ENCODE peak calls at places on chromosomes 12 and 14, in four cellular contexts. Z is upper lobe of left lung, J is A549, Y is HepG2. F is an unnamed sample.

GRCh38 chr12:98373019-98373554 is 142.3 kb upstream of the TMPO start:
- DNase-seq in Y (peak; percentile 30), Z (no peak), J (peak; percentile 38), F (no peak)

GRCh38 chr12:132402831-132403416 is 73.5 kb upstream of the GALNT9 start:
- DNase-seq in Z (peak; percentile 62), J (no peak), Y (no peak), F (no peak)

GRCh38 chr14:32495435-32495734 is 166.3 kb downstream of the AKAP6 start:
- DNase-seq in J (no peak), Y (no peak), Z (no peak), F (no peak)

GRCh38 chr12:131391399-131391798 is 319.5 kb upstream of the SFSWAP start:
- DNase-seq in Y (no peak), J (no peak), Z (no peak), F (no peak)

GRCh38 chr14:68141531-68142088 is 322.0 kb downstream of the RAD51B start:
- DNase-seq in J (no peak), Y (no peak), Z (no peak), F (no peak)

GRCh38 chr14:89621009-89621421 is 204.0 kb upstream of the FOXN3 start:
- DNase-seq in J (no peak), Y (no peak), Z (no peak), F (no peak)

GRCh38 chr12:19130224-19131019 is 889 bp downstream of the PLEKHA5 start:
- DNase-seq in Z (peak; percentile 85), J (peak; percentile 31), Y (no peak), F (peak; percentile 37)

GRCh38 chr14:33184587-33184986 is 245.9 kb downstream of the NPAS3 start:
- DNase-seq in Z (no peak), J (no peak), Y (no peak), F (no peak)

GRCh38 chr14:68564236-68564825 is 228.5 kb downstream of the ZFP36L1 start:
- DNase-seq in Z (no peak), J (no peak), Y (no peak), F (no peak)

GRCh38 chr14:68973639-68974038 is 5.5 kb downstream of the ACTN1 start:
- DNase-seq in Z (no peak), J (no peak), Y (no peak), F (no peak)

GRCh38 chr14:60944206-60944605 is 36.7 kb downstream of the TRMT5 start:
- DNase-seq in J (no peak), Y (no peak), Z (no peak), F (no peak)

GRCh38 chr14:28571636-28572035 is 195.0 kb upstream of the FOXG1 start:
- DNase-seq in J (no peak), Z (no peak), Y (no peak), F (no peak)

GRCh38 chr14:79732911-79733310 is 478.4 kb downstream of the DIO2 start:
- DNase-seq in Y (no peak), Z (no peak), J (no peak), F (no peak)

GRCh38 chr12:95117178-95117599 is 43.8 kb upstream of the NR2C1 start:
- DNase-seq in J (peak; percentile 65), Z (no peak), Y (peak; percentile 70), F (peak; percentile 66)

GRCh38 chr14:74161526-74162158 is 76.9 kb downstream of the LIN52 start:
- DNase-seq in Y (no peak), J (no peak), Z (no peak), F (no peak)

DNA sequence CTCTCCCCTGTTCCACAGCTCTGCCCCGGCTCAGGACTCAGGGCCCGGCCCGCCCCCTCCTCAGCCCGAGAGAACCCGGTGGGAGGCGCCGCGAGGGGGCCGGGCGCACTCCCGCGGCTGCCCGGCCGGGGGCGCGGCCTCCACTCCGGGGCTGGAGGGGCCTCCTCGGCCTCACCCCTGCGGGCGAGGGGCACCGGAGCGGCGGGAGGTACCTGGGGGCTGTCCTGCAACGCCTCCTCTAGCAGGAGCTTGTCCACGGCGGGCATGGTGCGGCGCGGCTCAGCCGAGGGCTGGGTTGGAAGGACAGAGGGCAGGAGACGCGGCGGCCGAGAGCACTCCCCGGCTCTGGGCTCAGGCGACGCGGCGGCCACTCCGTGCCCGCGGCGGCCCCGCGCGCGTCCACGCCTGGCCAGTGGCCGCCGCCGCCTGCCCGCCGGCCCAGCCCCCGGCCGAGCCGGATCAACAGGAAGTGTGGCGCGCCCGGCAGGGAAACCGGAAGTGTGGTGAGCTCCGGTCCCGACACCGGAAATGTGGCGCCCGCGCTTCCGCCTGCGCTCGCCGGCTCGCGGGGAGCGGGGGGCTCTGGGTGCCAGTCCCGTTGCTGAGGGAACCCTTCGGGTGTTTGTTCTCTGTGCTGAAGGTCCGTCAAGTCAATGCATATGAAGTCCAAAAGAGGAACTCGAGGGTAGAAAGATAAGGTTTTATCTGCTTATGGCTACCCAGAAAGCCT is at the start of gene APPL2:
- DNase-seq in Z (peak; percentile 97), J (peak; percentile 97), Y (peak; percentile 83), F (peak; percentile 92)
- TF ChIP-seq CTCF in Z (peak; percentile 77), J (peak; percentile 35), Y (peak; percentile 51), F (peak; percentile 52)

DNA sequence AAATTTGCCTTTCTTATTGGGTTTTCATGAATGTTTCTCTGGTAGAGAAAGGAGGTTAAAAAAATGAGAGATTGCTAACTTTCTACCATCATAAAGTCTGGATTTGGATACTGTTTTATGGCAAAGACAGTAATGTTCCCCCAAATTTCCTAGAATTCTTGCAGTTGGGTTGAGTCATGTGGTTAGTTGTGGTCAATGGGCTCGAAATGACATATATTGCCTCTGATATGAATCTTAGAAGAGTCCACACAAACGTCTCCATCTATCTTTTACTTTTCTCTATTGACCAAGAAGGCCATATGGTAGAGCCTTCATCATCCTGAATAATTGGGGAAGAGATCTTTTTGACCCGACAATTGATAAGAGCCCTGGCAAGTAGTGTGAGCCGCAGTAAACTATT is 119.5 kb upstream of the PMCH start:
- DNase-seq in Z (no peak), J (no peak), Y (no peak), F (no peak)
- TF ChIP-seq EP300 in Z (no peak), J (no peak), Y (no peak), F (no peak)

DNA sequence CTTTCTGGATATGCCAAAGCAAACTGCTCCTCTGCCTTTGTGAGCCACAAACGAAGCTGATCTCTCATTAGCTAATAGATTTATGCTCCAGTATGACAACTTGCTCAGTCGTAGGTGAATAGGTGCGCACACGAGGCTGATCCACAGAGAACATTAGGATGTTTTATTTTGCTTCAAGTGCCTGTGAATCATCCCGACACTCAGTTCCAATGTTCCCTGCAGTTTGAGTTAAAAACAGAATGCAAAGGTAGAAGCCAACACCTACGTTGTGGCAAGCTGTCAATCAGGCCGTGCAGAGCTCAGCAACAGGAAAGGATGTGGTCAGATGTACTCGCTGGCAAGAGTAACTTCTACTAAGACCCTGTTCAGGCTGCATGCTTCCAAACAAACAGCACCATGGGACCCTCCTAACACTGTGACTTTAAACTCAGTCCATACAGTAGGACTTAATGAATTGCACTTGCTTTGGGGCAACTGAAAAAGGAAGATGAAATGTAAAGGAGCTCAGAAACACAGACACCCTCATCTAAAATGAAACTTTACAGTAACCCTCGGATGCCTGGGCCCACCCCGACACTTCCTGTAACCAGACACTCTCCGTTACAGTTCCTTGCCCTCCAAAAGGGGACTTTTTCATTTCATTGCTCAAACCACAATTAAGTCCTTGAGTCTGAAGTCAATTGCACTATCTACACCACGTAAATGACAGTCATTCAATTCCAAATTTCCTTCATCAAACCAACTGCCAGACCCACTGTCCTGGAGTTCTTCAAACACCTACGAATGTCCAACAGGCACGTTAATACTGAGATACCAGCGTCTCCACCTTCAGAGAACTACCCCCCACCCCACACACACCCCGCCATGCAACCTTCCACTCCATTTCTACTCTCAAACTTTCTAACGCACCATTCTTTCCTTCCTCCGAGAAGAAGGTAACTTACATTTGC is 1.6 kb downstream of the CCDC88C start:
- DNase-seq in Y (no peak), J (no peak), Z (no peak), F (peak; percentile 67)
- TF ChIP-seq CTCF in Y (no peak), J (no peak), Z (no peak), F (no peak)

DNA sequence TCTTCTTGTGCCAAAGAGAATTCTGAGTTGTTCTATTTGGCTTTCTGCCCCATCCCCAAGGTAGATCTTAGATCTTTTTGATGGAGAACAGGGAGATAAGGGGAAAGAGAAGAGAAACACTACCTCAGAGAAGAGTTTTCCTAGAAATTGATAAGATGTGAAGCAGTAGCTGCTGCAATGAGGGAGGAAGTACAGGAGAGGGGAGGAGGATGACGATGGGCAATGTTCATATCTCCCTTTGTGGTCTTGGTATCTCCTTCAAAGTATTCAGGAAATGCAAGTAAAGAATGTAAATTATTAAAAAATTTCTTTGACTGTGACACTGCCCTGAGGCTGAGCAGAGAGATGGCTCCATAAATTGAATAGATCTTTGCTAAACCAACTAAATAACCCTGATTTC is 102.0 kb upstream of the NAP1L1 start:
- DNase-seq in Z (no peak), Y (no peak), J (no peak), F (no peak)
- TF ChIP-seq EP300 in Z (no peak), Y (no peak), J (no peak), F (no peak)

DNA sequence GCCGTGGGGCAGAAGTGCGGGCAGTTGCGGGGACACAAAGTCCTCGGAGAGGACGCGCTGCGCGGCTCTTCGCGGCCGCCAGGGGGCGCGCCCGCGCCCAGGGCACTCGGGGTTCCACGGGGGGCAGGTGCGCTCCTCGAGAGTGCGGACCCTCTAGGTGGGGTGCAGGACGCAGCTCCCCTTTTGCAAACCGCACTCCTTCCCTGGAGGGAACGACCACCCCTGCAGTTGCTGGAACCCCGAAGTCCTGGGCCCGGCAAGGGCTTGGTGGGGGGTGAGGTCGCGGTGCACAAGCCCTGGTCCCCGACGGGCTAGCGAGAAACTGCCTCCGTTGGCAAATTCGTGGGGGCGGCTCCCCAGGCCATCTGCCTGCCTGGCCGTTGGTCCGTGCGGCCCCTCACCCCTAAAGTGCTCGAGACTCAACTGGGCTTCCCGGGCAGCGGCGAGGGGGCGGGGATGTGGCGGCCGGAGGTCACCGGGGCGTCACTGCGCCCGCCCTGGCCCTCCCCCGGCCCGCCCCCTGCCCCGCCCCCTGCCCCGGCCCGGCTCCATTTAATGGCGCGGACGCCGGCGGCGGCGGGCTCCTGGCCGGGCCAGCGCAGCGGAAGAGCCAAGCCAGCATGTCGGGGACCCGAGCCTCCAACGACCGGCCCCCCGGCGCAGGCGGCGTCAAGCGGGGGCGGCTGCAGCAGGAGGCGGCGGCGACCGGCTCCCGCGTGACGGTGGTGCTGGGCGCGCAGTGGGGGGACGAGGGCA is at the start of gene ADSS1:
- DNase-seq in Y (peak; percentile 24), Z (peak; percentile 94), J (peak; percentile 70), F (peak; percentile 74)
- TF ChIP-seq CTCF in Y (peak; percentile 90), Z (peak; percentile 97), J (peak; percentile 96), F (peak; percentile 97)